ENCODE peak calls at places on chromosomes 4 and X, in six cellular contexts. Q is HCT116, F is PC-3, K is MM.1S, H is GM23338, T is neural progenitor cell. P is an unnamed sample.
A peak's percentile ranks its signal among the peaks of the same experiment; 100 is the strongest.

GRCh38 chr4:87427518-87427868 is 5.1 kb downstream of the NUDT9 start:
- DNase-seq in Q (no peak), F (no peak), K (no peak), H (no peak), T (no peak), P (no peak)

GRCh38 chrX:118807151-118808017 is 16.2 kb upstream of the ZCCHC12 start:
- DNase-seq in Q (peak; percentile 15), F (peak; percentile 68), K (peak; percentile 51), H (peak; percentile 62), T (peak; percentile 56), P (peak; percentile 48)

GRCh38 chrX:43589735-43590515 is 66.2 kb upstream of the MAOA start:
- DNase-seq in Q (no peak), F (peak; percentile 74), K (no peak), H (no peak), T (no peak), P (peak; percentile 59)

GRCh38 chrX:52034211-52034610 is 34.8 kb downstream of the MAGED4B start:
- DNase-seq in Q (no peak), F (no peak), K (no peak), H (no peak), T (no peak), P (no peak)

GRCh38 chr4:47471591-47471990 is 8.1 kb upstream of the COMMD8 start:
- DNase-seq in Q (no peak), F (no peak), K (no peak), H (no peak), T (no peak), P (no peak)

GRCh38 chr4:150769845-150770244 is 187.9 kb downstream of the MAB21L2 start:
- DNase-seq in Q (peak; percentile 66), F (peak; percentile 44), K (no peak), H (no peak), T (no peak), P (no peak)

GRCh38 chr4:56410247-56410646 is 23.0 kb upstream of the AASDH start:
- DNase-seq in Q (peak; percentile 89), F (peak; percentile 100), K (no peak), H (peak; percentile 94), T (peak; percentile 83), P (peak; percentile 92)

GRCh38 chr4:94588900-94589693 is 137.4 kb downstream of the PDLIM5 start:
- DNase-seq in Q (no peak), F (peak; percentile 28), K (no peak), H (no peak), T (no peak), P (no peak)

GRCh38 chr4:44447563-44448504 is 775 bp downstream of the KCTD8 start:
- DNase-seq in Q (no peak), F (peak; percentile 4), K (peak; percentile 61), H (peak; percentile 65), T (peak; percentile 74), P (peak; percentile 44)

GRCh38 chrX:153649915-153650782 is 3.1 kb downstream of the DUSP9 start:
- DNase-seq in Q (no peak), F (no peak), K (no peak), H (no peak), T (no peak), P (no peak)

GRCh38 chr4:80990851-80991250 is 39.7 kb upstream of the BMP3 start:
- DNase-seq in Q (no peak), F (no peak), K (no peak), H (peak; percentile 21), T (peak; percentile 42), P (no peak)

GRCh38 chr4:22556411-22556969 is 40.6 kb upstream of the ADGRA3 start:
- DNase-seq in Q (no peak), F (peak; percentile 41), K (no peak), H (no peak), T (no peak), P (no peak)

GRCh38 chrX:43176686-43177085 is 398.7 kb upstream of the PPP1R2C start:
- DNase-seq in Q (no peak), F (no peak), K (no peak), H (no peak), T (no peak), P (no peak)

GRCh38 chrX:30865020-30865419 is 24.0 kb downstream of the TAB3 start:
- DNase-seq in Q (no peak), F (peak; percentile 50), K (peak; percentile 7), H (peak; percentile 72), T (peak; percentile 37), P (peak; percentile 11)

GRCh38 chr4:81982846-81983540 is 390.8 kb downstream of the HNRNPD start:
- DNase-seq in Q (no peak), F (no peak), K (peak; percentile 91), H (no peak), T (no peak), P (no peak)

GRCh38 chr4:173506780-173507211 is 23.2 kb downstream of the HAND2 start:
- DNase-seq in Q (no peak), F (no peak), K (no peak), H (peak; percentile 44), T (peak; percentile 75), P (no peak)

GRCh38 chr4:173507471-173508385 is 22.3 kb downstream of the HAND2 start:
- DNase-seq in Q (no peak), F (no peak), K (no peak), H (peak; percentile 71), T (peak; percentile 46), P (peak; percentile 10)

GRCh38 chr4:173504181-173504503 is 25.9 kb downstream of the HAND2 start:
- DNase-seq in Q (no peak), F (peak; percentile 33), K (no peak), H (peak; percentile 28), T (no peak), P (no peak)

GRCh38 chr4:173508386-173509002 is 21.5 kb downstream of the HAND2 start:
- DNase-seq in Q (no peak), F (no peak), K (no peak), H (peak; percentile 50), T (peak; percentile 61), P (peak; percentile 4)

DNA sequence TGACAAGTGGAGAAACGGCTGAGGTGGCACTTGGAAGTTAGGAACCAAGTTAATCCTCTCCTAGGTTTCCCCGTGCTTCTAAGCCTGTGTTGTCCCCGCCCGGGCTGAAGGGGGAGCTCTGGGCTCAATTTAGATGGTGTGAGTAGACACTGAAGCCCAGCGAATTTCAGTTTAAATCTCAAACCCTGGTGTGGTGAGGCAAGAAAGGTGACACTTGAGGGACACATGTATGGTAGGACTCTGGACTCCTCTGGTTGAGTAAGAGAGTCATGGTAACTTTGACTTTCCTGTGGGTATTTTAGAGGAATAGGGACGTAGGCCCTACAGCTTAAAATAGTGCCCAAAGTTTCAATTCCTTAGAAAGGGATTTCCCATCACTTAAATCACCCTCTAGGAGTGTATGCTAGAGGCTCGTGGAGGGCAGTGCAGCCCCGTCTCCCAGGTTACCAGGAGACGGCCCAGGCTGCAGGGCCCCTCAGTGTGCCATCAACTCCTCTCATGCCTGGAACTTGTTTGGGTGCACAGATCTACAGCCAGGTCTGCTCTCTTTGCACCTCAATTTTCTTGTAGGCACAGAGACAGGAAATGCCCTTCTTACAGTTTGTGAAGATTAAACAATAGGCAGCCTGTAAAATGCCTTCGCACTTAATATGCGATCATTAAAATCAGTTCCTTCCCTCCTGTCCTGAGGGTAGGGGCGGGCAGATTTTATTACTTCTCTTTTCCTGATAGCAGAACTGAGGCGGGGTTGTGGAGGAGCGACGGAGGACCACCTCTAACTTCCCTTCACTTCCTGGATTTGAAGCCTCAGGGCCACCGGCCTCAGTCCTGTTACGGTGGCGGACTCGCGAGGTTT is 23.9 kb downstream of the HAND2 start:
- DNase-seq in Q (peak; percentile 56), F (peak; percentile 56), K (peak; percentile 78), H (peak; percentile 90), T (peak; percentile 81), P (peak; percentile 61)
- TF ChIP-seq CTCF in Q (peak; percentile 89), F (peak; percentile 74), K (peak; percentile 89), H (peak; percentile 90), T (peak; percentile 80), P (peak; percentile 51)

GRCh38 chr4:106818764-106819163 is 217.3 kb downstream of the DKK2 start:
- DNase-seq in Q (no peak), F (peak; percentile 26), K (no peak), H (no peak), T (no peak), P (no peak)

DNA sequence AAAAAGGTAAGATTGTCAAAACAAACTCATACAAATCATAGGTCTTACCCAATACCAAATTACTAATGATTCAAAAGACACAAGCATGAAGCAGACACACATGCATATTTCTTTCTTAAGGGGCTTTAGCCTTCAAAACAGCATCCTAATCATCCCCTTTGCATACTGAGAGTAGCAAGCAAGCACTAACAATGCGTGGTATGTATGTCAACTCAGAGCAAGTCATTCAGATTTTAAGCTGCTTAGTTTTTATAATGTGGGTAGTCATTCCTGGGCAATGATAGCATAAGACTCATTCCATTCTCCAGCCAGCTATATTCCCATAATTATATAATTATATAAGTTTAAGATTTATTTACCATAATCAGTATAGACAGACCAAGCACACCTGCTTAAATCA is 219.6 kb downstream of the DKK2 start:
- DNase-seq in Q (no peak), F (no peak), K (no peak), H (peak; percentile 6), T (no peak), P (no peak)
- TF ChIP-seq EZH2phosphoT487 in Q (no peak), F (no peak), K (no peak), H (no peak), T (no peak), P (no peak)

GRCh38 chr4:41873380-41874295 is 61.6 kb upstream of the TMEM33 start:
- DNase-seq in Q (no peak), F (no peak), K (no peak), H (peak; percentile 71), T (peak; percentile 78), P (no peak)

GRCh38 chr4:41877020-41877796 is 58.0 kb upstream of the TMEM33 start:
- DNase-seq in Q (no peak), F (no peak), K (no peak), H (peak; percentile 36), T (no peak), P (no peak)

GRCh38 chr4:41878170-41878941 is 56.9 kb upstream of the TMEM33 start:
- DNase-seq in Q (no peak), F (no peak), K (no peak), H (peak; percentile 51), T (peak; percentile 59), P (no peak)

GRCh38 chr4:41874873-41875272 is 60.4 kb upstream of the TMEM33 start:
- DNase-seq in Q (no peak), F (no peak), K (no peak), H (no peak), T (no peak), P (no peak)

GRCh38 chr4:41874398-41874797 is 60.8 kb upstream of the TMEM33 start:
- DNase-seq in Q (no peak), F (no peak), K (no peak), H (no peak), T (peak; percentile 44), P (no peak)
- TF ChIP-seq EZH2 in Q (no peak), F (no peak), K (no peak), H (no peak), T (no peak), P (no peak)

GRCh38 chr4:69025999-69026387 is 70.3 kb upstream of the UGT2B7 start:
- DNase-seq in Q (no peak), F (no peak), K (no peak), H (no peak), T (no peak), P (no peak)

GRCh38 chr4:69026974-69027373 is 69.3 kb upstream of the UGT2B7 start:
- DNase-seq in Q (no peak), F (no peak), K (no peak), H (no peak), T (no peak), P (no peak)

GRCh38 chr4:69025191-69025998 is 70.9 kb upstream of the UGT2B7 start:
- DNase-seq in Q (peak; percentile 2), F (peak; percentile 49), K (peak; percentile 23), H (peak; percentile 77), T (peak; percentile 64), P (peak; percentile 41)
- TF ChIP-seq CTCF in Q (peak; percentile 55), F (peak; percentile 70), K (peak; percentile 40), H (peak; percentile 93), T (peak; percentile 58), P (peak; percentile 39)